ENCODE peak calls at places on chromosomes 1 and 21, in eight cellular contexts. One of them, this sample, is unnamed.
A peak's percentile ranks its signal among the peaks of the same experiment; 100 is the strongest.

GRCh38 chr1:97202481-97202880 is 480.9 kb downstream of the PTBP2 start:
- DNase-seq in PC-3: no peak
- DNase-seq in transverse colon: no peak
- DNase-seq in MV-4-11: no peak
- DNase-seq in MCF 10A: no peak
- DNase-seq in NCI-H774: no peak
- DNase-seq in NCI-H345: no peak
- DNase-seq in kidney: no peak
- DNase-seq in this sample: no peak

GRCh38 chr1:55812281-55812680 is 597.1 kb upstream of the USP24 start:
- DNase-seq in NCI-H774: no peak
- DNase-seq in MV-4-11: no peak
- DNase-seq in MCF 10A: peak; percentile 8
- DNase-seq in transverse colon: no peak
- DNase-seq in kidney: no peak
- DNase-seq in PC-3: peak; percentile 26
- DNase-seq in NCI-H345: no peak
- DNase-seq in this sample: no peak

GRCh38 chr1:17059391-17060128 is 5.7 kb upstream of the SDHB start:
- DNase-seq in kidney: peak; percentile 82
- DNase-seq in MV-4-11: peak; percentile 72
- DNase-seq in PC-3: peak; percentile 78
- DNase-seq in NCI-H345: peak; percentile 60
- DNase-seq in transverse colon: peak; percentile 80
- DNase-seq in NCI-H774: no peak
- DNase-seq in MCF 10A: peak; percentile 77
- DNase-seq in this sample: peak; percentile 90

GRCh38 chr1:78006491-78006890 is 1.8 kb downstream of the DNAJB4 start:
- DNase-seq in transverse colon: no peak
- DNase-seq in NCI-H774: no peak
- DNase-seq in PC-3: no peak
- DNase-seq in NCI-H345: no peak
- DNase-seq in MV-4-11: no peak
- DNase-seq in kidney: no peak
- DNase-seq in MCF 10A: no peak
- DNase-seq in this sample: no peak

GRCh38 chr1:21845646-21846641 is 33.9 kb downstream of the LDLRAD2 start:
- DNase-seq in kidney: peak; percentile 49
- DNase-seq in NCI-H345: no peak
- DNase-seq in MV-4-11: no peak
- DNase-seq in MCF 10A: no peak
- DNase-seq in PC-3: no peak
- DNase-seq in transverse colon: no peak
- DNase-seq in NCI-H774: no peak
- DNase-seq in this sample: no peak

GRCh38 chr1:23470282-23471070 is 13.5 kb downstream of the ASAP3 start:
- DNase-seq in PC-3: no peak
- DNase-seq in MCF 10A: peak; percentile 28
- DNase-seq in NCI-H345: no peak
- DNase-seq in transverse colon: no peak
- DNase-seq in MV-4-11: no peak
- DNase-seq in kidney: peak; percentile 80
- DNase-seq in NCI-H774: no peak
- DNase-seq in this sample: no peak

GRCh38 chr1:229980009-229980408 is 87.0 kb upstream of the GALNT2 start:
- DNase-seq in NCI-H774: no peak
- DNase-seq in transverse colon: no peak
- DNase-seq in PC-3: peak; percentile 85
- DNase-seq in MV-4-11: no peak
- DNase-seq in kidney: no peak
- DNase-seq in NCI-H345: no peak
- DNase-seq in MCF 10A: peak; percentile 53
- DNase-seq in this sample: no peak

GRCh38 chr1:39398278-39399010 is 93.0 kb upstream of the BMP8A start:
- DNase-seq in PC-3: peak; percentile 96
- DNase-seq in MV-4-11: peak; percentile 88
- DNase-seq in kidney: peak; percentile 85
- DNase-seq in MCF 10A: peak; percentile 92
- DNase-seq in transverse colon: peak; percentile 71
- DNase-seq in NCI-H774: no peak
- DNase-seq in NCI-H345: no peak
- DNase-seq in this sample: peak; percentile 87

GRCh38 chr1:6419397-6419802 is 319 bp downstream of the HES2 start:
- DNase-seq in MCF 10A: no peak
- DNase-seq in MV-4-11: no peak
- DNase-seq in kidney: no peak
- DNase-seq in transverse colon: no peak
- DNase-seq in NCI-H774: no peak
- DNase-seq in PC-3: no peak
- DNase-seq in NCI-H345: no peak
- DNase-seq in this sample: peak; percentile 60

GRCh38 chr1:183264132-183264531 is 78.1 kb downstream of the LAMC2 start:
- DNase-seq in transverse colon: no peak
- DNase-seq in MV-4-11: no peak
- DNase-seq in MCF 10A: no peak
- DNase-seq in NCI-H774: no peak
- DNase-seq in PC-3: no peak
- DNase-seq in kidney: no peak
- DNase-seq in NCI-H345: no peak
- DNase-seq in this sample: no peak

GRCh38 chr1:175580351-175580750 is 163.0 kb downstream of the TNR start:
- DNase-seq in PC-3: no peak
- DNase-seq in MCF 10A: no peak
- DNase-seq in MV-4-11: no peak
- DNase-seq in NCI-H774: no peak
- DNase-seq in transverse colon: no peak
- DNase-seq in kidney: no peak
- DNase-seq in NCI-H345: no peak
- DNase-seq in this sample: no peak

GRCh38 chr1:30332100-30333094 is 391.0 kb downstream of the MATN1 start:
- DNase-seq in NCI-H345: no peak
- DNase-seq in kidney: no peak
- DNase-seq in transverse colon: no peak
- DNase-seq in MV-4-11: no peak
- DNase-seq in NCI-H774: no peak
- DNase-seq in PC-3: no peak
- DNase-seq in MCF 10A: no peak
- DNase-seq in this sample: no peak

GRCh38 chr21:34039678-34040382 is 33.5 kb upstream of the MRPS6 start:
- DNase-seq in NCI-H345: no peak
- DNase-seq in PC-3: no peak
- DNase-seq in MV-4-11: no peak
- DNase-seq in kidney: no peak
- DNase-seq in transverse colon: no peak
- DNase-seq in MCF 10A: no peak
- DNase-seq in NCI-H774: no peak
- DNase-seq in this sample: no peak

GRCh38 chr1:158248771-158249170 is 5.5 kb upstream of the CD1A start:
- DNase-seq in kidney: no peak
- DNase-seq in MCF 10A: no peak
- DNase-seq in PC-3: no peak
- DNase-seq in NCI-H345: no peak
- DNase-seq in NCI-H774: no peak
- DNase-seq in transverse colon: no peak
- DNase-seq in MV-4-11: peak; percentile 86
- DNase-seq in this sample: peak; percentile 67

GRCh38 chr21:45539046-45539795 is 3.0 kb downstream of the SLC19A1 start:
- DNase-seq in MCF 10A: no peak
- DNase-seq in transverse colon: peak; percentile 26
- DNase-seq in NCI-H774: no peak
- DNase-seq in PC-3: no peak
- DNase-seq in MV-4-11: no peak
- DNase-seq in kidney: peak; percentile 71
- DNase-seq in NCI-H345: no peak
- DNase-seq in this sample: no peak

GRCh38 chr1:166354411-166354810 is 187.6 kb upstream of the FAM78B start:
- DNase-seq in MV-4-11: no peak
- DNase-seq in NCI-H774: no peak
- DNase-seq in transverse colon: no peak
- DNase-seq in kidney: no peak
- DNase-seq in MCF 10A: peak; percentile 9
- DNase-seq in NCI-H345: peak; percentile 31
- DNase-seq in PC-3: peak; percentile 26
- DNase-seq in this sample: peak; percentile 1

GRCh38 chr1:2194319-2194897 is at the start of gene FAAP20:
- DNase-seq in transverse colon: peak; percentile 77
- DNase-seq in MCF 10A: peak; percentile 66
- DNase-seq in MV-4-11: peak; percentile 56
- DNase-seq in PC-3: peak; percentile 72
- DNase-seq in NCI-H345: peak; percentile 73
- DNase-seq in kidney: peak; percentile 87
- DNase-seq in NCI-H774: peak; percentile 11
- DNase-seq in this sample: peak; percentile 69

GRCh38 chr1:179077396-179077795 is 4.5 kb upstream of the TOR3A start:
- DNase-seq in transverse colon: no peak
- DNase-seq in NCI-H774: no peak
- DNase-seq in MCF 10A: no peak
- DNase-seq in kidney: no peak
- DNase-seq in MV-4-11: no peak
- DNase-seq in PC-3: peak; percentile 73
- DNase-seq in NCI-H345: no peak
- DNase-seq in this sample: no peak

GRCh38 chr1:231338270-231339128 is at the start of gene SPRTN:
- DNase-seq in NCI-H774: no peak
- DNase-seq in kidney: peak; percentile 95
- DNase-seq in MCF 10A: peak; percentile 44
- DNase-seq in transverse colon: no peak
- DNase-seq in NCI-H345: no peak
- DNase-seq in PC-3: peak; percentile 12
- DNase-seq in MV-4-11: no peak
- DNase-seq in this sample: peak; percentile 49

GRCh38 chr1:234369784-234370183 is 3.5 kb upstream of the COA6 start:
- DNase-seq in kidney: no peak
- DNase-seq in MV-4-11: no peak
- DNase-seq in NCI-H774: no peak
- DNase-seq in MCF 10A: peak; percentile 87
- DNase-seq in PC-3: peak; percentile 68
- DNase-seq in NCI-H345: no peak
- DNase-seq in transverse colon: no peak
- DNase-seq in this sample: peak; percentile 19